ENCODE peak calls at places on chromosomes 7 and 10, in four cellular contexts. R is T-helper 1 cell; N is kidney tubule cell; Q is activated CD4-positive, alpha-beta T cell treated with anti-CD3 and anti-CD28 coated beads, Interleukin-2, amount 50 U/mL, for 4 hours. B is an unnamed sample.

GRCh38 chr7:284762-285722 is 4.9 kb upstream of the FOXL3 start:
- DNase-seq in N (no peak), R (no peak), Q (no peak), B (peak; percentile 69)

GRCh38 chr10:50325449-50326188 is 74.3 kb upstream of the ASAH2 start:
- DNase-seq in N (peak; percentile 93), Q (no peak), R (no peak), B (peak; percentile 17)

GRCh38 chr7:76108540-76109233 is 60.8 kb downstream of the MDH2 start:
- DNase-seq in N (peak; percentile 64), Q (no peak), R (no peak), B (peak; percentile 84)

GRCh38 chr7:2521952-2522591 is 2.5 kb downstream of the LFNG start:
- DNase-seq in N (peak; percentile 82), R (peak; percentile 59), Q (peak; percentile 70), B (peak; percentile 72)

GRCh38 chr10:11874568-11875182 is 51.5 kb downstream of the PROSER2 start:
- DNase-seq in N (peak; percentile 82), Q (peak; percentile 18), R (no peak), B (peak; percentile 19)

GRCh38 chr10:60280475-60280874 is 109.2 kb downstream of the ANK3 start:
- DNase-seq in N (no peak), Q (no peak), R (no peak), B (no peak)

GRCh38 chr7:150383710-150384397 is 4.7 kb downstream of the ZNF775 start:
- DNase-seq in R (no peak), Q (no peak), N (no peak), B (peak; percentile 61)

GRCh38 chr10:43584051-43584450 is 9.6 kb upstream of the ZNF239 start:
- DNase-seq in N (no peak), Q (no peak), R (no peak), B (no peak)

GRCh38 chr10:58488921-58489320 is 23.8 kb upstream of the BICC1 start:
- DNase-seq in R (no peak), Q (no peak), N (no peak), B (no peak)

GRCh38 chr10:13984647-13985155 is 346.0 kb downstream of the FRMD4A start:
- DNase-seq in R (no peak), N (peak; percentile 90), Q (no peak), B (no peak)

GRCh38 chr10:121694966-121695340 is 96.7 kb upstream of the FGFR2 start:
- DNase-seq in Q (no peak), R (no peak), N (no peak), B (no peak)

GRCh38 chr10:97499561-97500296 is 1.0 kb downstream of the UBTD1 start:
- DNase-seq in Q (peak; percentile 7), R (no peak), N (peak; percentile 56), B (peak; percentile 25)

GRCh38 chr10:99784025-99784730 is 1.7 kb downstream of the ABCC2 start:
- DNase-seq in N (peak; percentile 62), R (no peak), Q (no peak), B (peak; percentile 30)

GRCh38 chr10:13701157-13701919 is 114.6 kb downstream of the PRPF18 start:
- DNase-seq in Q (no peak), R (no peak), N (peak; percentile 67), B (no peak)

GRCh38 chr10:44310762-44311562 is 73.9 kb downstream of the CXCL12 start:
- DNase-seq in R (peak; percentile 45), N (peak; percentile 79), Q (peak; percentile 23), B (peak; percentile 63)

GRCh38 chr7:65915921-65916657 is 43.2 kb downstream of the VKORC1L1 start:
- DNase-seq in N (no peak), R (no peak), Q (no peak), B (no peak)

GRCh38 chr7:65477326-65477725 is 103.7 kb downstream of the ZNF92 start:
- DNase-seq in R (no peak), Q (no peak), N (peak; percentile 25), B (no peak)

GRCh38 chr10:97726636-97727178 is 10.2 kb upstream of the ZFYVE27 start:
- DNase-seq in R (no peak), N (peak; percentile 79), Q (no peak), B (peak; percentile 47)

GRCh38 chr10:36023939-36024338 is 381.8 kb upstream of the FZD8 start:
- DNase-seq in N (peak; percentile 97), R (no peak), Q (no peak), B (no peak)

GRCh38 chr7:98090116-98090515 is 16.5 kb upstream of the LMTK2 start:
- DNase-seq in N (no peak), R (no peak), Q (no peak), B (no peak)

GRCh38 chr10:86390337-86391120 is 23.9 kb upstream of the GRID1 start:
- DNase-seq in Q (no peak), N (no peak), R (no peak), B (peak; percentile 38)

GRCh38 chr7:152504367-152504766 is 68.6 kb upstream of the KMT2C start:
- DNase-seq in N (no peak), Q (no peak), R (no peak), B (no peak)

GRCh38 chr10:19921300-19922140 is 105.3 kb downstream of the PLXDC2 start:
- DNase-seq in R (no peak), N (peak; percentile 71), Q (no peak), B (no peak)

GRCh38 chr10:1939016-1939415 is 201.7 kb upstream of the ADARB2 start:
- DNase-seq in N (no peak), R (no peak), Q (peak; percentile 88), B (no peak)

GRCh38 chr7:32217841-32218467 is 147.7 kb upstream of the PDE1C start:
- DNase-seq in N (no peak), Q (no peak), R (no peak), B (no peak)

GRCh38 chr7:127873151-127873550 is 158.1 kb downstream of the LRRC4 start:
- DNase-seq in R (no peak), Q (no peak), N (peak; percentile 81), B (no peak)

GRCh38 chr10:126207313-126207771 is 180.9 kb downstream of the ADAM12 start:
- DNase-seq in R (no peak), N (no peak), Q (no peak), B (no peak)

GRCh38 chr7:28172976-28173375 is 7.6 kb downstream of the JAZF1 start:
- DNase-seq in R (no peak), N (no peak), Q (no peak), B (no peak)

GRCh38 chr10:93815304-93816091 is 57.8 kb downstream of the LGI1 start:
- DNase-seq in R (no peak), N (no peak), Q (no peak), B (no peak)

GRCh38 chr7:41869091-41869490 is 166.2 kb upstream of the INHBA start:
- DNase-seq in Q (no peak), N (peak; percentile 55), R (no peak), B (no peak)

GRCh38 chr10:89699581-89700064 is 1.8 kb upstream of the KIF20B start:
- DNase-seq in Q (no peak), N (no peak), R (no peak), B (no peak)

GRCh38 chr10:69421611-69422308 is 5.0 kb upstream of the TACR2 start:
- DNase-seq in R (no peak), N (no peak), Q (no peak), B (no peak)

GRCh38 chr10:27345455-27345909 is 104.9 kb upstream of the ACBD5 start:
- DNase-seq in N (no peak), Q (no peak), R (no peak), B (no peak)

GRCh38 chr7:129859188-129859587 is 93.6 kb downstream of the UBE2H start:
- DNase-seq in N (no peak), R (no peak), Q (no peak), B (no peak)

GRCh38 chr10:55410415-55410885 is 609.4 kb upstream of the PCDH15 start:
- DNase-seq in R (no peak), N (peak; percentile 2), Q (no peak), B (peak; percentile 55)

GRCh38 chr10:59709472-59710125 is at the start of gene SLC16A9:
- DNase-seq in N (peak; percentile 85), Q (no peak), R (no peak), B (peak; percentile 6)

GRCh38 chr10:101120884-101121660 is 10.0 kb upstream of the TLX1 start:
- DNase-seq in R (peak; percentile 22), Q (peak; percentile 31), N (peak; percentile 27), B (peak; percentile 95)